ENCODE peak calls at places on chromosomes 4 and X, in four cellular contexts. Y is epithelial cell of esophagus, C is AG09309, V is fibroblast of lung. M is an unnamed sample.
A peak's percentile ranks its signal among the peaks of the same experiment; 100 is the strongest.

GRCh38 chr4:3365871-3366842 is 73.3 kb downstream of the RGS12 start:
- DNase-seq in Y (no peak), C (no peak), V (no peak), M (no peak)

GRCh38 chr4:2843909-2844584 is 403 bp downstream of the ADD1 start:
- DNase-seq in V (peak; percentile 25), Y (peak; percentile 22), C (no peak), M (no peak)

GRCh38 chrX:150967786-150968185 is 15.3 kb upstream of the HMGB3 start:
- DNase-seq in C (no peak), V (no peak), Y (no peak), M (no peak)

GRCh38 chrX:44157858-44158257 is 184.7 kb upstream of the NDP start:
- DNase-seq in C (no peak), V (peak; percentile 53), Y (no peak), M (no peak)

GRCh38 chrX:129961180-129962083 is 21.0 kb upstream of the BCORL1 start:
- DNase-seq in V (no peak), Y (peak; percentile 60), C (no peak), M (no peak)

GRCh38 chr4:101774807-101775206 is 15.7 kb upstream of the BANK1 start:
- DNase-seq in C (peak; percentile 52), V (no peak), Y (peak; percentile 46), M (no peak)

GRCh38 chrX:67777148-67777547 is 233.3 kb downstream of the AR start:
- DNase-seq in Y (no peak), V (no peak), C (no peak), M (no peak)

GRCh38 chr4:40592034-40592433 is 37.6 kb downstream of the RBM47 start:
- DNase-seq in C (no peak), V (no peak), Y (no peak), M (no peak)

GRCh38 chrX:150421816-150422215 is 58.7 kb downstream of the MAMLD1 start:
- DNase-seq in V (peak; percentile 34), C (no peak), Y (no peak), M (no peak)

GRCh38 chr4:165864228-165864627 is 8.8 kb upstream of the TLL1 start:
- DNase-seq in C (no peak), V (no peak), Y (no peak), M (no peak)

GRCh38 chr4:16024009-16024408 is 59.8 kb downstream of the PROM1 start:
- DNase-seq in Y (peak; percentile 24), V (no peak), C (peak; percentile 16), M (no peak)

GRCh38 chr4:81635747-81636146 is 164.0 kb upstream of the RASGEF1B start:
- DNase-seq in C (no peak), V (no peak), Y (peak; percentile 67), M (no peak)

GRCh38 chr4:164252286-164252685 is 501.6 kb upstream of the SMIM31 start:
- DNase-seq in Y (peak; percentile 29), V (peak; percentile 9), C (no peak), M (no peak)

GRCh38 chr4:7753271-7753670 is 186.4 kb downstream of the AFAP1 start:
- DNase-seq in V (no peak), Y (peak; percentile 86), C (no peak), M (no peak)

GRCh38 chr4:1465173-1466033 is 59.2 kb upstream of the NKX1-1 start:
- DNase-seq in V (no peak), Y (no peak), C (no peak), M (no peak)